ENCODE peak calls at places on chromosomes 16 and 17, in four cellular contexts. J, P, G and W are unnamed samples.

GRCh38 chr16:67917140-67917851 is 14.4 kb downstream of the CTRL start:
- DNase-seq in P (no peak), J (no peak), G (peak), W (no peak)

GRCh38 chr17:56819431-56820145 is 14.1 kb downstream of the C17orf67 start:
- DNase-seq in G (peak), P (peak), J (peak), W (peak)

GRCh38 chr17:34146440-34147043 is 108.5 kb upstream of the CCL2 start:
- DNase-seq in G (no peak), P (peak), J (no peak), W (no peak)

GRCh38 chr16:14539156-14539555 is 90.9 kb downstream of the PARN start:
- DNase-seq in J (no peak), P (no peak), G (no peak), W (no peak)

GRCh38 chr17:65190467-65191095 is 53.4 kb downstream of the RGS9 start:
- DNase-seq in G (no peak), J (no peak), P (no peak), W (no peak)

GRCh38 chr16:81454044-81454443 is 9.4 kb downstream of the CMIP start:
- DNase-seq in P (no peak), J (no peak), G (no peak), W (no peak)

GRCh38 chr17:50909765-50910661 is 43.9 kb upstream of the TOB1 start:
- DNase-seq in J (no peak), G (no peak), P (no peak), W (no peak)

GRCh38 chr17:74296548-74296936 is 22.5 kb downstream of the DNAI2 start:
- DNase-seq in P (peak), J (peak), G (peak), W (peak)

GRCh38 chr17:40355123-40355803 is 9.3 kb downstream of the GJD3 start:
- DNase-seq in G (peak), P (peak), J (peak), W (peak)

GRCh38 chr16:18037051-18037450 is 299.5 kb downstream of the NPIPA8 start:
- DNase-seq in J (no peak), G (no peak), P (no peak), W (no peak)

GRCh38 chr17:46972346-46972745 is 6.7 kb downstream of the RPRML start:
- DNase-seq in J (no peak), P (no peak), G (no peak), W (no peak)

GRCh38 chr16:22186517-22186916 is 19.6 kb upstream of the EEF2K start:
- DNase-seq in J (no peak), P (no peak), G (no peak), W (no peak)
- TF ChIP-seq CTCF in J (no peak), P (peak), G (peak), W (no peak)

GRCh38 chr16:85522842-85523601 is 90.1 kb upstream of the GSE1 start:
- DNase-seq in J (no peak), G (peak), P (no peak), W (no peak)
- TF ChIP-seq CTCF in J (no peak), G (no peak), P (no peak), W (no peak)

DNA sequence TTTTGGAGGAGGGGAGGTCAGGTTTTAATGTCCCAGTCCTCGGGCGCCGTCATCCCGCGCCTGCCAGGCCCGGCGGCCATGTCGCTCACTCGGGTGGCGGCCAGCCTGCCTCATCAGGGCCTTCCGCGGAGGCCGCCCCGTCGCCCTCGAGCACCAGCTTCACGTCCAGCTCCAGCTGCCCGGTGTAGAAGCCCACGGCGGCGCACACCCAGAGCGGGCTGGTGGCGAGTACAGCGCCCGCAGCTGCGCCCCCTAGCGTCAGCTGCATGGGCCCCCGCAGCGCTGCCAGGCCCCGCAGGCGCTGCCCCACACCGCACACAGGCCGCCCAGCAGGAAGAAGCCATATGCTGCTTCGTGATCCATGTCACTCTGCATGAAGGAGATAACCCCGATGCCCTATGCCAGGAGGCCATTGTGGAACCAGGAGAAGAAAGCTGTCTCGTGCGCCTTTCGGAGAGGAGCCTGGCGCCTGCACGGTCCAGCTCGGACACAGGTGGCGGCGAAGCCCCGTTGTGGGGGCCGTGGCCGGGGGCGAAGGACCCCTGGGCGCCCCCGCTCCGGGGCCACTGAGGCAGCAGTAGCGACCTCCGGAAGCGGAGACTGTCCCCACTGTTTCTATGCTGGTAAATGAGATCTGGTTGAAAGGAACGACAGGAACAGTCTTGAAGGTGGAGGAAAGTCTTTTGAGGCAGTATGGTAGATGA is 9.6 kb downstream of the AP2B1 start:
- DNase-seq in G (no peak), J (no peak), P (no peak), W (no peak)
- TF ChIP-seq CTCF in G (no peak), J (no peak), P (no peak), W (no peak)

DNA sequence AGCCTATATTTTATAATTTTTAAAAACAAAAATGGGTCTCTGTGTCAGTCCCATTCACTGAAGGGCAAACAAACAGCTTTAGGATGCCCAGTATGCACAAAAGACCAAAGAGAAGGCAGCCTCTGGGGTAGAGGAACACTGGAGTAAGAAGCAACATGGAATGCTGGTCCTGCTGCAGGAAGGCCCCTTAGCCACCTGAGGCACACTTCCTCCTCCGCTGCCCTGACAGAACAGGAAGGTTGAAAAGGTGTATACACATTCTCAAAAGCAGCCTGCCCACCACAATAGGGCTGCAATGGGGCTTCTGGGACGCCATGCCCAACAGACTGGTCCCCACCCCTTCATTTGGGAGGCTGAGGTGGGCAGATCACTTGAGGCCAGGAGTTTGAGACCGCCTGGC is 19.5 kb downstream of the TOM1L2 start:
- DNase-seq in P (no peak), G (no peak), J (no peak), W (no peak)
- TF ChIP-seq CTCF in P (no peak), G (no peak), J (no peak), W (no peak)

DNA sequence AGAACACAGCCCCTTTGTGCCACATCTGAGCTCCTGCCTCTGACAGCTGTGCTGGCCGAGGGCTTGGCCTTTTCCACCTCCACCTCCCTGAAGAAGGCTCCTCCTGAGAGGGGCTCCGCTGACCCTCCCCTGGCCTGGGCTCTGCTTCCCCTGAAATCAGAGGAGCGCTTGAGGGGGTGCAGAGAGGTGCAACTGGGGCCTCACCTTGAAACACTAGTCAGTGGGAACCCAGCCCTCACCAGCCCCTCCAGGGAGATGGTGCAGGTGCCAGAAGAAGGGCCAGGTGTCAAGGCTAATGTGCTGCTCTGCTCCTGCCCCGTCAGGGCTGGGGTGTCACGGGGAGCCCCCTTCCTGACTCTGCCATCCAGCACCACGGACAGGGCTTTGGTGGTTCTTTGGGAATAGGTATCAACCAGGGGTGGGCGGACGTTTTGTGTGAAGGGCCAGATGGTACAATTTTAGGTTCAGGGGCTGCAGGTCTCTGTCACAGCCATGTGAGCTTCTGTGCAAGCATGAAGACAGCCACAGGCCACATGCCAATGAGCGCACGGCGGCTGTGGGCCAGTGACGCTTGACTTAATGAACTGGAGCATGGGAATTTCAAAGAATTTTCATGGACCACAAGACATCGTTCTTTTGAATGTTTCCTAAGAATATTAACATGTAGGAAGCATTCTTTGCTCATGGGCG is 2.1 kb upstream of the ZG16B start:
- DNase-seq in J (no peak), P (peak), G (no peak), W (no peak)
- TF ChIP-seq CTCF in J (no peak), P (no peak), G (no peak), W (no peak)

DNA sequence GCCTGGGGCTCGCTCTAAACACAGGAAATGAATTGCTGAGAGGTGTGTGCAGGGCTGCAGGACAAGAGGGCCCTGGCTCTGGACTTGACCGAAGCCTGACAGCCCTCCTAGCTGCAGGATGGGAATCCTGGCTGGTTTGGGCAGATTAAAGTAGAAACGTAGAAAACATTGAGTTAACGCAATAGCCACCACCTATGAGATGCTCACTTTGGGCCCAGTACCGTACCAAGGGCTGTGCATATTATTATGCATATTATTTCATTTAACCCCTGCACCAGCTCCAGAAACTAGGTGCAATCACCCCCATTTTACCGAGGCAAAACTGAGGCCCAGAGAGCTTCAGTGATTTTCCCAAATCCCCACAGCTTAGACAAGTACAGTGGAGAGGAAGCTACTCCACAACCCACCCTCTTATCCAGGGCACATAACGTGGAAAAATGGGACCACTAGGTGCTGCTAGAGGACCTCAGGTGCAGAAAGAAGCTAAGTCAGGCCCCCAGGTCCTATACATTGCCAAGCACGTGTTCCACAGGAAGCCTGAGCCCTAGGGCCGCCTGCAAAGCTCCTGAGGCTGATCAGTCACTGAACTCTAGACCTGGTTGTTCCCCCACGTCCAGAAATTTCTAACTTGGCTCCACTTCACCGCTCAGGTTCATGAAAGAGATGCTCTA is 79.2 kb downstream of the MYH11 start:
- DNase-seq in J (no peak), G (peak), P (peak), W (no peak)
- TF ChIP-seq CTCF in J (no peak), G (peak), P (peak), W (peak)

GRCh38 chr16:27639588-27640276 is 89.8 kb downstream of the KATNIP start:
- DNase-seq in G (peak), J (no peak), P (peak), W (no peak)

GRCh38 chr16:27640277-27640600 is 90.3 kb downstream of the KATNIP start:
- DNase-seq in P (no peak), G (no peak), J (no peak), W (no peak)

GRCh38 chr16:27644165-27644564 is 94.2 kb downstream of the KATNIP start:
- DNase-seq in J (no peak), G (no peak), P (no peak), W (no peak)

GRCh38 chr16:27641260-27641659 is 91.3 kb downstream of the KATNIP start:
- DNase-seq in G (no peak), J (no peak), P (no peak), W (no peak)

GRCh38 chr16:27642753-27643152 is 92.8 kb downstream of the KATNIP start:
- DNase-seq in P (no peak), J (no peak), G (peak), W (no peak)
- TF ChIP-seq CTCF in P (peak), J (no peak), G (peak), W (no peak)